ENCODE peak calls at places on chromosomes 13 and 19, in ten cellular contexts. One of them, this sample, is unnamed.

GRCh38 chr13:73261739-73262216 is 203.0 kb downstream of the KLF5 start:
- DNase-seq in endothelial cell: no peak
- DNase-seq in epithelial cell of esophagus: peak; percentile 97
- DNase-seq in psoas muscle: no peak
- DNase-seq in tibial nerve: no peak
- DNase-seq in neural progenitor cell: no peak
- DNase-seq in progenitor cell of endocrine pancreas: no peak
- DNase-seq in fibroblast of the aortic adventitia: peak; percentile 56
- DNase-seq in GM13976: no peak
- DNase-seq in A549: no peak
- DNase-seq in this sample: no peak

GRCh38 chr13:51380269-51380668 is 40.8 kb downstream of the SERPINE3 start:
- DNase-seq in endothelial cell: no peak
- DNase-seq in epithelial cell of esophagus: peak; percentile 68
- DNase-seq in psoas muscle: no peak
- DNase-seq in tibial nerve: no peak
- DNase-seq in neural progenitor cell: no peak
- DNase-seq in progenitor cell of endocrine pancreas: no peak
- DNase-seq in fibroblast of the aortic adventitia: peak; percentile 32
- DNase-seq in GM13976: no peak
- DNase-seq in A549: no peak
- DNase-seq in this sample: no peak

GRCh38 chr19:11849264-11849615 is 714 bp downstream of the ZNF439 start:
- DNase-seq in endothelial cell: no peak
- DNase-seq in epithelial cell of esophagus: no peak
- DNase-seq in psoas muscle: no peak
- DNase-seq in tibial nerve: no peak
- DNase-seq in neural progenitor cell: no peak
- DNase-seq in progenitor cell of endocrine pancreas: no peak
- DNase-seq in fibroblast of the aortic adventitia: peak; percentile 2
- DNase-seq in GM13976: peak; percentile 44
- DNase-seq in A549: no peak
- DNase-seq in this sample: no peak

GRCh38 chr19:55216461-55217198 is 7.3 kb upstream of the PTPRH start:
- DNase-seq in endothelial cell: peak; percentile 87
- DNase-seq in epithelial cell of esophagus: peak; percentile 100
- DNase-seq in psoas muscle: peak; percentile 79
- DNase-seq in tibial nerve: peak; percentile 73
- DNase-seq in neural progenitor cell: peak; percentile 95
- DNase-seq in progenitor cell of endocrine pancreas: peak; percentile 84
- DNase-seq in fibroblast of the aortic adventitia: peak; percentile 100
- DNase-seq in GM13976: peak; percentile 72
- DNase-seq in A549: peak; percentile 99
- DNase-seq in this sample: peak; percentile 93

GRCh38 chr19:1081301-1082164 is 13.6 kb downstream of the POLR2E start:
- DNase-seq in endothelial cell: no peak
- DNase-seq in epithelial cell of esophagus: no peak
- DNase-seq in psoas muscle: no peak
- DNase-seq in tibial nerve: no peak
- DNase-seq in neural progenitor cell: peak; percentile 76
- DNase-seq in progenitor cell of endocrine pancreas: no peak
- DNase-seq in fibroblast of the aortic adventitia: no peak
- DNase-seq in GM13976: no peak
- DNase-seq in A549: no peak
- DNase-seq in this sample: no peak

GRCh38 chr13:112877066-112877465 is 91.9 kb upstream of the MCF2L start:
- DNase-seq in endothelial cell: no peak
- DNase-seq in epithelial cell of esophagus: no peak
- DNase-seq in psoas muscle: no peak
- DNase-seq in tibial nerve: no peak
- DNase-seq in neural progenitor cell: no peak
- DNase-seq in progenitor cell of endocrine pancreas: no peak
- DNase-seq in fibroblast of the aortic adventitia: no peak
- DNase-seq in GM13976: no peak
- DNase-seq in A549: no peak
- DNase-seq in this sample: no peak

GRCh38 chr19:3279306-3279705 is 54.8 kb downstream of the CELF5 start:
- DNase-seq in endothelial cell: no peak
- DNase-seq in epithelial cell of esophagus: no peak
- DNase-seq in psoas muscle: no peak
- DNase-seq in tibial nerve: no peak
- DNase-seq in neural progenitor cell: no peak
- DNase-seq in progenitor cell of endocrine pancreas: no peak
- DNase-seq in fibroblast of the aortic adventitia: no peak
- DNase-seq in GM13976: no peak
- DNase-seq in A549: no peak
- DNase-seq in this sample: no peak

GRCh38 chr13:112905086-112905485 is 63.9 kb upstream of the MCF2L start:
- DNase-seq in endothelial cell: no peak
- DNase-seq in epithelial cell of esophagus: no peak
- DNase-seq in psoas muscle: no peak
- DNase-seq in tibial nerve: no peak
- DNase-seq in neural progenitor cell: peak; percentile 77
- DNase-seq in progenitor cell of endocrine pancreas: no peak
- DNase-seq in fibroblast of the aortic adventitia: no peak
- DNase-seq in GM13976: no peak
- DNase-seq in A549: no peak
- DNase-seq in this sample: no peak

GRCh38 chr19:7815325-7815724 is 14.7 kb upstream of the EVI5L start:
- DNase-seq in endothelial cell: no peak
- DNase-seq in epithelial cell of esophagus: no peak
- DNase-seq in psoas muscle: no peak
- DNase-seq in tibial nerve: no peak
- DNase-seq in neural progenitor cell: no peak
- DNase-seq in progenitor cell of endocrine pancreas: no peak
- DNase-seq in fibroblast of the aortic adventitia: no peak
- DNase-seq in GM13976: no peak
- DNase-seq in A549: no peak
- DNase-seq in this sample: no peak

GRCh38 chr19:8148410-8149231 is 771 bp downstream of the FBN3 start:
- DNase-seq in endothelial cell: peak; percentile 52
- DNase-seq in epithelial cell of esophagus: no peak
- DNase-seq in psoas muscle: no peak
- DNase-seq in tibial nerve: no peak
- DNase-seq in neural progenitor cell: peak; percentile 85
- DNase-seq in progenitor cell of endocrine pancreas: peak; percentile 68
- DNase-seq in fibroblast of the aortic adventitia: no peak
- DNase-seq in GM13976: no peak
- DNase-seq in A549: peak; percentile 29
- DNase-seq in this sample: no peak

GRCh38 chr13:33743438-33744368 is 74.2 kb upstream of the RFC3 start:
- DNase-seq in endothelial cell: no peak
- DNase-seq in epithelial cell of esophagus: peak; percentile 55
- DNase-seq in psoas muscle: no peak
- DNase-seq in tibial nerve: no peak
- DNase-seq in neural progenitor cell: no peak
- DNase-seq in progenitor cell of endocrine pancreas: no peak
- DNase-seq in fibroblast of the aortic adventitia: no peak
- DNase-seq in GM13976: peak; percentile 36
- DNase-seq in A549: no peak
- DNase-seq in this sample: no peak

GRCh38 chr19:1864480-1865171 is 1.2 kb upstream of the KLF16 start:
- DNase-seq in endothelial cell: peak; percentile 89
- DNase-seq in epithelial cell of esophagus: peak; percentile 59
- DNase-seq in psoas muscle: peak; percentile 79
- DNase-seq in tibial nerve: no peak
- DNase-seq in neural progenitor cell: peak; percentile 91
- DNase-seq in progenitor cell of endocrine pancreas: peak; percentile 75
- DNase-seq in fibroblast of the aortic adventitia: peak; percentile 45
- DNase-seq in GM13976: peak; percentile 88
- DNase-seq in A549: peak; percentile 72
- DNase-seq in this sample: no peak

GRCh38 chr19:38049105-38049649 is 142.2 kb downstream of the SIPA1L3 start:
- DNase-seq in endothelial cell: no peak
- DNase-seq in epithelial cell of esophagus: no peak
- DNase-seq in psoas muscle: no peak
- DNase-seq in tibial nerve: no peak
- DNase-seq in neural progenitor cell: no peak
- DNase-seq in progenitor cell of endocrine pancreas: no peak
- DNase-seq in fibroblast of the aortic adventitia: no peak
- DNase-seq in GM13976: peak; percentile 80
- DNase-seq in A549: no peak
- DNase-seq in this sample: no peak

GRCh38 chr19:4367781-4368127 is 24.4 kb downstream of the MPND start:
- DNase-seq in endothelial cell: no peak
- DNase-seq in epithelial cell of esophagus: no peak
- DNase-seq in psoas muscle: no peak
- DNase-seq in tibial nerve: no peak
- DNase-seq in neural progenitor cell: no peak
- DNase-seq in progenitor cell of endocrine pancreas: no peak
- DNase-seq in fibroblast of the aortic adventitia: no peak
- DNase-seq in GM13976: no peak
- DNase-seq in A549: no peak
- DNase-seq in this sample: no peak

GRCh38 chr13:61391426-61391825 is 24.2 kb downstream of the PCDH20 start:
- DNase-seq in endothelial cell: no peak
- DNase-seq in epithelial cell of esophagus: no peak
- DNase-seq in psoas muscle: no peak
- DNase-seq in tibial nerve: no peak
- DNase-seq in neural progenitor cell: no peak
- DNase-seq in progenitor cell of endocrine pancreas: no peak
- DNase-seq in fibroblast of the aortic adventitia: no peak
- DNase-seq in GM13976: no peak
- DNase-seq in A549: no peak
- DNase-seq in this sample: no peak

GRCh38 chr19:48991823-48992570 is 1.1 kb downstream of the GYS1 start:
- DNase-seq in endothelial cell: no peak
- DNase-seq in epithelial cell of esophagus: peak; percentile 89
- DNase-seq in psoas muscle: peak; percentile 61
- DNase-seq in tibial nerve: peak; percentile 71
- DNase-seq in neural progenitor cell: peak; percentile 69
- DNase-seq in progenitor cell of endocrine pancreas: no peak
- DNase-seq in fibroblast of the aortic adventitia: peak; percentile 84
- DNase-seq in GM13976: peak; percentile 61
- DNase-seq in A549: peak; percentile 63
- DNase-seq in this sample: no peak

GRCh38 chr13:74288361-74288911 is 154.2 kb upstream of the KLF12 start:
- DNase-seq in endothelial cell: peak; percentile 12
- DNase-seq in epithelial cell of esophagus: peak; percentile 55
- DNase-seq in psoas muscle: peak; percentile 32
- DNase-seq in tibial nerve: no peak
- DNase-seq in neural progenitor cell: peak; percentile 13
- DNase-seq in progenitor cell of endocrine pancreas: no peak
- DNase-seq in fibroblast of the aortic adventitia: no peak
- DNase-seq in GM13976: no peak
- DNase-seq in A549: no peak
- DNase-seq in this sample: no peak

GRCh38 chr13:36819064-36819810 is at the start of gene RFXAP:
- DNase-seq in endothelial cell: peak; percentile 94
- DNase-seq in epithelial cell of esophagus: peak; percentile 83
- DNase-seq in psoas muscle: peak; percentile 93
- DNase-seq in tibial nerve: peak; percentile 74
- DNase-seq in neural progenitor cell: peak; percentile 97
- DNase-seq in progenitor cell of endocrine pancreas: peak; percentile 97
- DNase-seq in fibroblast of the aortic adventitia: peak; percentile 84
- DNase-seq in GM13976: peak; percentile 96
- DNase-seq in A549: peak; percentile 77
- DNase-seq in this sample: peak; percentile 97
- TF ChIP-seq CTCF in endothelial cell: no peak
- TF ChIP-seq CTCF in epithelial cell of esophagus: no peak
- TF ChIP-seq CTCF in psoas muscle: no peak
- TF ChIP-seq CTCF in tibial nerve: no peak
- TF ChIP-seq CTCF in neural progenitor cell: peak; percentile 22
- TF ChIP-seq CTCF in progenitor cell of endocrine pancreas: no peak
- TF ChIP-seq CTCF in fibroblast of the aortic adventitia: no peak
- TF ChIP-seq CTCF in GM13976: peak; percentile 6
- TF ChIP-seq CTCF in A549: no peak
- TF ChIP-seq CTCF in this sample: no peak

GRCh38 chr13:93172109-93172508 is 54.5 kb upstream of the GPC6 start:
- DNase-seq in endothelial cell: peak; percentile 12
- DNase-seq in epithelial cell of esophagus: no peak
- DNase-seq in psoas muscle: no peak
- DNase-seq in tibial nerve: no peak
- DNase-seq in neural progenitor cell: peak; percentile 7
- DNase-seq in progenitor cell of endocrine pancreas: no peak
- DNase-seq in fibroblast of the aortic adventitia: no peak
- DNase-seq in GM13976: no peak
- DNase-seq in A549: no peak
- DNase-seq in this sample: no peak
- TF ChIP-seq CTCF in endothelial cell: peak; percentile 79
- TF ChIP-seq CTCF in epithelial cell of esophagus: no peak
- TF ChIP-seq CTCF in psoas muscle: no peak
- TF ChIP-seq CTCF in tibial nerve: no peak
- TF ChIP-seq CTCF in neural progenitor cell: peak; percentile 69
- TF ChIP-seq CTCF in progenitor cell of endocrine pancreas: peak; percentile 47
- TF ChIP-seq CTCF in fibroblast of the aortic adventitia: no peak
- TF ChIP-seq CTCF in GM13976: no peak
- TF ChIP-seq CTCF in A549: no peak
- TF ChIP-seq CTCF in this sample: peak; percentile 35

GRCh38 chr19:13033244-13033643 is 38.0 kb downstream of the NFIX start:
- DNase-seq in endothelial cell: no peak
- DNase-seq in epithelial cell of esophagus: no peak
- DNase-seq in psoas muscle: no peak
- DNase-seq in tibial nerve: no peak
- DNase-seq in neural progenitor cell: no peak
- DNase-seq in progenitor cell of endocrine pancreas: no peak
- DNase-seq in fibroblast of the aortic adventitia: no peak
- DNase-seq in GM13976: no peak
- DNase-seq in A549: no peak
- DNase-seq in this sample: no peak

GRCh38 chr19:13034636-13035035 is 39.4 kb downstream of the NFIX start:
- DNase-seq in endothelial cell: no peak
- DNase-seq in epithelial cell of esophagus: peak; percentile 59
- DNase-seq in psoas muscle: no peak
- DNase-seq in tibial nerve: no peak
- DNase-seq in neural progenitor cell: no peak
- DNase-seq in progenitor cell of endocrine pancreas: no peak
- DNase-seq in fibroblast of the aortic adventitia: peak; percentile 39
- DNase-seq in GM13976: no peak
- DNase-seq in A549: no peak
- DNase-seq in this sample: no peak

GRCh38 chr19:13032837-13033236 is 37.6 kb downstream of the NFIX start:
- DNase-seq in endothelial cell: no peak
- DNase-seq in epithelial cell of esophagus: no peak
- DNase-seq in psoas muscle: no peak
- DNase-seq in tibial nerve: no peak
- DNase-seq in neural progenitor cell: no peak
- DNase-seq in progenitor cell of endocrine pancreas: no peak
- DNase-seq in fibroblast of the aortic adventitia: no peak
- DNase-seq in GM13976: no peak
- DNase-seq in A549: no peak
- DNase-seq in this sample: no peak

GRCh38 chr19:13035820-13036365 is 40.6 kb downstream of the NFIX start:
- DNase-seq in endothelial cell: no peak
- DNase-seq in epithelial cell of esophagus: no peak
- DNase-seq in psoas muscle: no peak
- DNase-seq in tibial nerve: no peak
- DNase-seq in neural progenitor cell: no peak
- DNase-seq in progenitor cell of endocrine pancreas: no peak
- DNase-seq in fibroblast of the aortic adventitia: no peak
- DNase-seq in GM13976: no peak
- DNase-seq in A549: no peak
- DNase-seq in this sample: no peak

GRCh38 chr19:13033819-13034611 is 38.7 kb downstream of the NFIX start:
- DNase-seq in endothelial cell: peak; percentile 77
- DNase-seq in epithelial cell of esophagus: peak; percentile 63
- DNase-seq in psoas muscle: peak; percentile 85
- DNase-seq in tibial nerve: peak; percentile 68
- DNase-seq in neural progenitor cell: peak; percentile 69
- DNase-seq in progenitor cell of endocrine pancreas: no peak
- DNase-seq in fibroblast of the aortic adventitia: peak; percentile 84
- DNase-seq in GM13976: peak; percentile 79
- DNase-seq in A549: peak; percentile 42
- DNase-seq in this sample: no peak
- TF ChIP-seq CTCF in endothelial cell: peak; percentile 60
- TF ChIP-seq CTCF in epithelial cell of esophagus: peak; percentile 75
- TF ChIP-seq CTCF in psoas muscle: peak; percentile 86
- TF ChIP-seq CTCF in tibial nerve: peak; percentile 62
- TF ChIP-seq CTCF in neural progenitor cell: peak; percentile 74
- TF ChIP-seq CTCF in progenitor cell of endocrine pancreas: peak; percentile 59
- TF ChIP-seq CTCF in fibroblast of the aortic adventitia: peak; percentile 94
- TF ChIP-seq CTCF in GM13976: peak; percentile 82
- TF ChIP-seq CTCF in A549: peak; percentile 47
- TF ChIP-seq CTCF in this sample: peak; percentile 64

GRCh38 chr13:41107104-41107571 is 25.5 kb downstream of the KBTBD6 start:
- DNase-seq in endothelial cell: no peak
- DNase-seq in epithelial cell of esophagus: no peak
- DNase-seq in psoas muscle: no peak
- DNase-seq in tibial nerve: no peak
- DNase-seq in neural progenitor cell: peak; percentile 23
- DNase-seq in progenitor cell of endocrine pancreas: peak; percentile 10
- DNase-seq in fibroblast of the aortic adventitia: no peak
- DNase-seq in GM13976: no peak
- DNase-seq in A549: no peak
- DNase-seq in this sample: no peak
- TF ChIP-seq CTCF in endothelial cell: no peak
- TF ChIP-seq CTCF in epithelial cell of esophagus: no peak
- TF ChIP-seq CTCF in psoas muscle: no peak
- TF ChIP-seq CTCF in tibial nerve: no peak
- TF ChIP-seq CTCF in neural progenitor cell: no peak
- TF ChIP-seq CTCF in progenitor cell of endocrine pancreas: no peak
- TF ChIP-seq CTCF in fibroblast of the aortic adventitia: no peak
- TF ChIP-seq CTCF in GM13976: no peak
- TF ChIP-seq CTCF in A549: no peak
- TF ChIP-seq CTCF in this sample: no peak